ENCODE peak calls at places on chromosomes 13 and 19, in eight cellular contexts. T is upper lobe of left lung, H is prostate gland, L is K562, G is sigmoid colon, O is A549, X is ovary, W is suprapubic skin. K is an unnamed sample.

GRCh38 chr19:54248016-54248601 is 5.5 kb upstream of the LILRA6 start:
- DNase-seq in W (peak), G (peak), X (no peak), O (no peak), T (no peak), L (no peak), H (no peak), K (no peak)

GRCh38 chr19:58218899-58219298 is 9.8 kb upstream of the ZNF544 start:
- DNase-seq in T (no peak), O (peak), H (no peak), G (no peak), X (no peak), L (no peak), W (no peak), K (no peak)

GRCh38 chr13:20669162-20669561 is 34.3 kb upstream of the IL17D start:
- DNase-seq in L (no peak), W (no peak), G (no peak), O (no peak), T (no peak), H (no peak), X (no peak), K (no peak)

GRCh38 chr13:33392794-33393371 is 107.3 kb upstream of the STARD13 start:
- DNase-seq in H (peak), W (no peak), X (no peak), G (no peak), T (no peak), O (no peak), L (no peak), K (no peak)

GRCh38 chr13:32001392-32001768 is 30.2 kb upstream of the FRY start:
- DNase-seq in G (no peak), H (no peak), T (no peak), W (no peak), L (peak), X (no peak), O (peak), K (no peak)

GRCh38 chr19:42176990-42177685 is 40.3 kb downstream of the DEDD2 start:
- DNase-seq in W (no peak), L (peak), G (peak), T (peak), X (peak), H (peak), O (peak), K (peak)

GRCh38 chr19:9323557-9323918 is 441 bp upstream of the ZNF559 start:
- DNase-seq in O (peak), G (peak), W (peak), H (peak), X (peak), L (peak), T (no peak), K (peak)

GRCh38 chr19:10748924-10749434 is 31.1 kb downstream of the DNM2 start:
- DNase-seq in X (peak), T (no peak), O (peak), H (peak), G (no peak), L (peak), W (no peak), K (peak)

GRCh38 chr19:48258350-48258749 is 2.6 kb upstream of the CARD8 start:
- DNase-seq in T (no peak), X (no peak), L (no peak), G (no peak), H (no peak), O (no peak), W (no peak), K (no peak)

GRCh38 chr13:99610702-99611289 is 109.5 kb downstream of the TM9SF2 start:
- DNase-seq in T (no peak), X (no peak), H (no peak), G (no peak), W (no peak), L (no peak), O (no peak), K (no peak)

GRCh38 chr19:16157601-16158000 is 14.1 kb downstream of the HSH2D start:
- DNase-seq in O (no peak), L (no peak), X (no peak), T (no peak), G (no peak), H (no peak), W (no peak), K (no peak)

GRCh38 chr13:100765021-100765420 is 90.4 kb upstream of the TMTC4 start:
- DNase-seq in G (no peak), O (no peak), T (peak), H (no peak), L (no peak), X (no peak), W (no peak), K (no peak)

GRCh38 chr19:43780706-43781525 is at the start of gene KCNN4:
- DNase-seq in L (peak), H (no peak), W (no peak), O (peak), T (peak), G (no peak), X (no peak), K (peak)

GRCh38 chr13:43284162-43284561 is 260.8 kb downstream of the DNAJC15 start:
- DNase-seq in T (no peak), O (no peak), H (no peak), W (no peak), G (no peak), X (no peak), L (no peak), K (no peak)

GRCh38 chr19:41914906-41915247 is 13.4 kb downstream of the ERFL start:
- DNase-seq in O (no peak), L (no peak), H (no peak), W (no peak), T (no peak), X (no peak), G (no peak), K (no peak)

GRCh38 chr13:44825951-44826350 is 163.3 kb downstream of the NUFIP1 start:
- DNase-seq in H (no peak), O (no peak), G (no peak), X (no peak), T (no peak), W (no peak), L (no peak), K (no peak)

GRCh38 chr13:57740719-57741118 is 109.2 kb downstream of the PCDH17 start:
- DNase-seq in L (no peak), W (no peak), H (no peak), X (no peak), G (no peak), T (no peak), O (no peak), K (no peak)

GRCh38 chr13:48403151-48403631 is 9.7 kb downstream of the LPAR6 start:
- DNase-seq in G (no peak), X (no peak), O (no peak), H (no peak), L (no peak), W (no peak), T (no peak), K (no peak)

GRCh38 chr19:31096047-31096446 is 253.2 kb downstream of the TSHZ3 start:
- DNase-seq in W (no peak), T (peak), G (no peak), O (no peak), L (no peak), X (no peak), H (no peak), K (no peak)

GRCh38 chr19:31253816-31254551 is 95.3 kb downstream of the TSHZ3 start:
- DNase-seq in G (no peak), L (no peak), O (no peak), T (peak), W (no peak), H (peak), X (peak), K (no peak)

GRCh38 chr19:33866696-33867095 is 70.0 kb downstream of the KCTD15 start:
- DNase-seq in G (no peak), T (no peak), X (no peak), W (no peak), O (no peak), H (no peak), L (no peak), K (no peak)

GRCh38 chr19:33865306-33865705 is 68.6 kb downstream of the KCTD15 start:
- DNase-seq in O (no peak), H (no peak), T (no peak), L (no peak), X (no peak), G (no peak), W (no peak), K (no peak)

GRCh38 chr19:33871605-33872004 is 74.9 kb downstream of the KCTD15 start:
- DNase-seq in W (no peak), G (no peak), X (no peak), T (no peak), O (no peak), L (no peak), H (no peak), K (no peak)

GRCh38 chr19:33868076-33868735 is 71.5 kb downstream of the KCTD15 start:
- DNase-seq in G (no peak), O (no peak), T (no peak), L (no peak), H (no peak), X (no peak), W (no peak), K (peak)

DNA sequence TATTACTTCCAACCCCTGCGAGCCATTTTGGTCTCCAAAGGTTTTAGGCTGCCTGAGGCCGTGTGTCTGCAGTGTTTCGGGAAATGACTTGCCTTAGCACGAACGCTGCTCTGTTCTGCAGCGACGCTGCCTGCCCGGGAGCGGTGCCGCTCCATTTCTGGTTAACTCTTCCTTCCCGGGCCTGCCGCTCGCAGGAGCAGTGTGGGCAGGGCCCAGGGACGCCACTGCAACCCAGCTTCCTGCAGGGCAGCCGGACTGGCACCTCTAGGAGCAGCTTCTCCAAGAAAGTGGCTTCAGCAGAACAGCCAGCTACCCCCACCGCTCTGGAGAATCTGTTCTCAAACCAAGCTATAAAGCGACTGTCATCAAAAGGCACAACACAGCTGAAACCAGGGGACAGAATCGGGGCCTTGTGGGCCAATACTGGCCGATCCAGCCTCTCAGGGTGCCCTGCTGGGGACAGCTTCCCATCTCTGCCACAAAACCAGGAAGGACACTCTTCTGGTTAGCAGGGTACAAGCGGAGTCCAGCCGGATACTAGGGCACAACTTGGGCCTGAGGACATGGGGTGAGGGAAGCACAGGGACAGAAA is 72.2 kb downstream of the KCTD15 start:
- DNase-seq in H (peak), W (no peak), L (no peak), X (peak), G (peak), T (peak), O (no peak), K (peak)
- TF ChIP-seq CTCF in H (peak), W (no peak), L (no peak), X (no peak), G (no peak), T (no peak), O (no peak), K (no peak)

GRCh38 chr19:21588202-21588601 is 82.8 kb downstream of the ZNF429 start:
- DNase-seq in T (no peak), W (no peak), O (no peak), X (no peak), L (no peak), G (no peak), H (no peak), K (no peak)

GRCh38 chr19:21585491-21585890 is 80.1 kb downstream of the ZNF429 start:
- DNase-seq in L (no peak), T (no peak), H (no peak), G (no peak), W (no peak), O (no peak), X (no peak), K (peak)

GRCh38 chr19:21587549-21587948 is 82.1 kb downstream of the ZNF429 start:
- DNase-seq in G (no peak), W (no peak), L (no peak), X (no peak), H (no peak), O (no peak), T (no peak), K (no peak)

GRCh38 chr19:21587117-21587461 is 81.7 kb downstream of the ZNF429 start:
- DNase-seq in T (no peak), H (no peak), W (no peak), X (peak), G (no peak), O (no peak), L (no peak), K (no peak)

GRCh38 chr19:21586341-21587116 is 81.1 kb downstream of the ZNF429 start:
- DNase-seq in H (peak), G (no peak), O (no peak), T (peak), X (peak), W (no peak), L (no peak), K (peak)
- TF ChIP-seq POLR2A in H (no peak), G (no peak), O (no peak), T (no peak), X (no peak), W (no peak), L (no peak), K (no peak)

DNA sequence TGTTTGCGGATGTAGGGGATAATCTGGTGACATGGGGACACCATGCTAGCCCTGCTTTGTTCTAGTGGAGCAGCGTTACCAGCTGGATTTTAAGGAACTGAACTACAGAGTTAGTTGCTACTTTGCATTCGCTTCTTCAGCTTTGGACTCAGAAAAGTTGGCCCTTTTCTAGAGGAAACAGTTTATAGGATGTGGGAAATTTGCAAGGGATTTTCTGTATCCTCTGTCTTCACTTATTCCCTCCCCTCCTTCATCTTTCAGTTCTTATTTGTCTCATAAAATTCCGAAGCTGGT is 2.1 kb downstream of the GATAD2A start:
- DNase-seq in O (no peak), L (no peak), W (no peak), T (no peak), X (no peak), G (no peak), H (no peak), K (no peak)
- H3K4me3 ChIP-seq in O (no peak), L (peak), W (peak), T (peak), X (no peak), G (no peak), H (no peak), K (peak)

DNA sequence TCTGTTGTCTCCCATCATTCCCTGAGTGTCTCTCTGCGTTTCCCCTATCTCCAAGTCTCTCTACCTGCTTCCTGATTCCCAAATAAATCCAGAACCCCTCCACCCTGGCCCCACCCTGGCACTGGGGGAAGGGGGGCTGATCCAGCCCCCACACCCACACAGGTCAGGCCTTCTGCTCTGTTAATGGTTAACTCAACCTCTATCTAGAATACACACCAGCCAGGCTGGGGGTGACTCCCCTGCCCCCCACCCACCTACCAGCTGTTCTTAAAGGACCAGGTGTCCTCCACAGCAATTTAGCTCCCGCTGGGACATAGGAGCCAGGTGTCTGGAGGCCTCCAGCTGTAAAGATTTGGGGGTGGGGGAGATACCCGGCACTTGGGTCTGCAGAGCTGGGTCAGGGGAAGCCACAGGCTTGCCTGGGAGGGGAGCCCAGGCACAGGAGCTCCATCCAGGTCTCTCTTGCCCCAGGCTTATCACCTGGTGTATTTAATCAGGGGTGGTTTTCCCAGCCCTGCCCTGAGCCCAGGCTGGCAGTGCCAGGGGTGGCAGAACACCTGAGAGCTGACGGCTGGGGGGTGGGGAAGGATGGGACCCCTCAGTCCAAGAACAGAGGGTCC is 3.9 kb downstream of the IRF2BP1 start:
- DNase-seq in G (no peak), O (no peak), W (no peak), H (no peak), L (peak), X (no peak), T (no peak), K (peak)
- TF ChIP-seq CTCF in G (no peak), O (no peak), W (no peak), H (no peak), L (no peak), X (no peak), T (no peak), K (no peak)

GRCh38 chr19:18373892-18374629 is 11.9 kb upstream of the GDF15 start:
- DNase-seq in L (peak), G (peak), X (peak), T (peak), O (peak), W (peak), H (peak), K (peak)
- TF ChIP-seq POLR2A in L (peak), G (no peak), X (peak), T (no peak), O (no peak), W (no peak), H (no peak), K (no peak)

GRCh38 chr13:109744512-109745051 is 41.8 kb downstream of the IRS2 start:
- DNase-seq in G (peak), L (no peak), X (peak), H (peak), O (no peak), T (peak), W (no peak), K (no peak)
- H3K4me3 ChIP-seq in G (peak), L (no peak), X (no peak), H (no peak), O (no peak), T (no peak), W (no peak), K (no peak)

GRCh38 chr19:3275068-3275582 is 50.7 kb downstream of the CELF5 start:
- DNase-seq in G (no peak), X (no peak), L (peak), T (no peak), O (peak), W (no peak), H (no peak), K (no peak)
- TF ChIP-seq CTCF in G (no peak), X (no peak), L (no peak), T (no peak), O (no peak), W (no peak), H (no peak), K (no peak)

GRCh38 chr13:113862766-113863510 is 938 bp downstream of the GAS6 start:
- DNase-seq in W (peak), O (no peak), T (peak), G (no peak), X (peak), L (peak), H (no peak), K (peak)
- TF ChIP-seq POLR2A in W (no peak), O (no peak), T (peak), G (no peak), X (no peak), L (no peak), H (peak), K (no peak)

DNA sequence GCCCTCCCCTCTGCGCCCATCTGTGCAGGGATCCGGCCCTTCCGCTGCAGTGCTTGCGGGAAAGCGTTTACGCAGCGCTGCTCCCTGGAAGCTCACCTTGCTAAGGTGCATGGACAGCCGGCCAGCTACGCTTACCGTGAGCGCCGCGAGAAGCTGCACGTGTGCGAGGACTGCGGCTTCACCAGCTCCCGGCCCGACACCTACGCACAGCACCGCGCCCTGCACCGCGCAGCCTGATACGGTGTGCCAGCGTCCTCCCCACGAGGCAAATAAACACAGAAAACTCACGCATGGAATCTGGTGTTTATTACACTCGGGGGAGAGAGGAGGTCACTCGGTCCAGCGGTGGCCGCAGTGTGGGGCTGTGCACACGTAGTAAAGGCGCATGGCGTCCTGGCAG is 1.2 kb downstream of the POLR2I start:
- DNase-seq in X (peak), G (no peak), W (no peak), T (peak), H (no peak), L (no peak), O (no peak), K (no peak)
- H3K4me3 ChIP-seq in X (no peak), G (peak), W (peak), T (peak), H (no peak), L (peak), O (peak), K (peak)

K was measured in stomach.